ENCODE peak calls at places on chromosome 10, in six cellular contexts. Q is cardiac fibroblast, F is cardiac muscle cell, D is astrocyte of the spinal cord, T is transverse colon, E is AG10803. A is an unnamed sample.

GRCh38 chr10:29908977-29909376 is 150.4 kb downstream of the JCAD start:
- DNase-seq in Q (no peak), F (no peak), D (no peak), T (no peak), E (no peak), A (no peak)

GRCh38 chr10:99528867-99529285 is 3.9 kb upstream of the NKX2-3 start:
- DNase-seq in Q (no peak), F (no peak), D (no peak), T (no peak), E (no peak), A (no peak)

GRCh38 chr10:80122746-80123145 is 9.8 kb upstream of the PLAC9 start:
- DNase-seq in Q (peak), F (no peak), D (no peak), T (no peak), E (peak), A (no peak)

GRCh38 chr10:10320981-10321380 is 696.7 kb upstream of the CELF2 start:
- DNase-seq in Q (peak), F (no peak), D (peak), T (no peak), E (peak), A (no peak)

GRCh38 chr10:23927926-23928325 is 281.0 kb upstream of the KIAA1217 start:
- DNase-seq in Q (no peak), F (no peak), D (no peak), T (no peak), E (no peak), A (no peak)

GRCh38 chr10:69332278-69333010 is 54.1 kb downstream of the HK1 start:
- DNase-seq in Q (peak), F (no peak), D (no peak), T (peak), E (peak), A (no peak)

GRCh38 chr10:30059209-30060107 is at the start of gene JCAD:
- DNase-seq in Q (peak), F (peak), D (no peak), T (peak), E (peak), A (no peak)

GRCh38 chr10:31426425-31426824 is 107.4 kb downstream of the ZEB1 start:
- DNase-seq in Q (peak), F (no peak), D (peak), T (no peak), E (peak), A (peak)

GRCh38 chr10:98487692-98488091 is 41.0 kb upstream of the HPS1 start:
- DNase-seq in Q (no peak), F (no peak), D (no peak), T (no peak), E (no peak), A (no peak)

GRCh38 chr10:96370575-96371157 is 11.9 kb upstream of the OPALIN start:
- DNase-seq in Q (peak), F (peak), D (peak), T (peak), E (peak), A (no peak)

GRCh38 chr10:91009121-91009520 is 88.2 kb upstream of the ANKRD1 start:
- DNase-seq in Q (no peak), F (no peak), D (no peak), T (no peak), E (no peak), A (no peak)

GRCh38 chr10:98314577-98315284 is 46.7 kb upstream of the LOXL4 start:
- DNase-seq in Q (no peak), F (no peak), D (no peak), T (no peak), E (peak), A (no peak)

GRCh38 chr10:95304976-95305375 is 14.2 kb upstream of the PDLIM1 start:
- DNase-seq in Q (no peak), F (no peak), D (no peak), T (no peak), E (no peak), A (no peak)

GRCh38 chr10:109741712-109742111 is 181.6 kb downstream of the XPNPEP1 start:
- DNase-seq in Q (no peak), F (no peak), D (no peak), T (no peak), E (no peak), A (no peak)

GRCh38 chr10:89684604-89685003 is 16.8 kb upstream of the KIF20B start:
- DNase-seq in Q (peak), F (no peak), D (no peak), T (no peak), E (peak), A (no peak)

GRCh38 chr10:17851611-17852010 is 42.5 kb downstream of the MRC1 start:
- DNase-seq in Q (no peak), F (no peak), D (no peak), T (peak), E (no peak), A (no peak)

GRCh38 chr10:118595598-118596425 is at the start of gene PRLHR:
- DNase-seq in Q (peak), F (peak), D (no peak), T (no peak), E (no peak), A (no peak)

GRCh38 chr10:118595064-118595420 is 406 bp downstream of the PRLHR start:
- DNase-seq in Q (no peak), F (no peak), D (no peak), T (no peak), E (no peak), A (no peak)

GRCh38 chr10:118596426-118597124 is 1.1 kb upstream of the PRLHR start:
- DNase-seq in Q (no peak), F (no peak), D (no peak), T (no peak), E (no peak), A (no peak)

GRCh38 chr10:118592675-118593330 is 2.6 kb downstream of the PRLHR start:
- DNase-seq in Q (no peak), F (no peak), D (no peak), T (no peak), E (no peak), A (no peak)

GRCh38 chr10:118594392-118595063 is 920 bp downstream of the PRLHR start:
- DNase-seq in Q (peak), F (peak), D (peak), T (no peak), E (peak), A (no peak)
- TF ChIP-seq CTCF in Q (peak), F (peak), D (peak), T (no peak), E (peak), A (peak)

DNA sequence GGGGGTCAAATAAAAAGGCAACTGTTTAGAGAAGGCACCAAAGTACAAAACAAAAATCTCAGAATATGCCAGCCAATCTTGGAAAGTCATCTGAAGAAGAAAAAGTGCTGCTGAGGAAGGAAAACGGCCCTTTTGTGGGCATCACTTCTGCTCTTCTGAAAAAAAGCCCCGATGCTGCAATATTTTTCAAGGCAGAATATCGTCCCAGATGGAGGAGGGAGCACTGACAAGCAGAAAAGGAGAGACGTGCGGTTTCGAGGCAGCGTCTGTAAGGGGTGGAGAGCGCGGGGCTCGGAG is 959 bp upstream of the ATRNL1 start:
- DNase-seq in Q (no peak), F (no peak), D (no peak), T (no peak), E (no peak), A (no peak)
- H3K4me3 ChIP-seq in Q (peak), F (peak), D (peak), T (peak), E (peak), A (peak)

DNA sequence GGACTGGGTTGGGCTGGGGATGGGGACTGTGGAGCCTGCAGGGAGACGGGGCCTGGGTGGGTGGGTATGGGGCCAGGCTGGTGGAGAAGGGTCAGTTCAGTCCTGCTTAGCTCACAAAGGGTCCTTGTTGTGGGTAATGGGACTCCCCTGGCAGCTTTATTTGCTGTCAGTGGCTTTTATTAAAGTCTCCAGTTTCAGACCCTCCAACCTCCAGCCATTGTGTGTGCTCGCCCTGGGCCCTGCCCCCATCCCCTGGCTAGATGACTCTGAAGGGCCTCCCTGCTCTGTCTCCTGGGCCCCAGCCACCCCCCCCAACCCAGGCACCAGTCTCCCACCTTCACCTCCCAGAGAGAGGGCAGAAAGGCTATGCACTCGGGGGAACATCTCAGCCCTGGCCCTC is 44.4 kb upstream of the SLF2 start:
- DNase-seq in Q (no peak), F (no peak), D (no peak), T (no peak), E (no peak), A (no peak)
- TF ChIP-seq CTCF in Q (no peak), F (no peak), D (no peak), T (no peak), E (no peak), A (no peak)

GRCh38 chr10:8403711-8404371 is 349.4 kb downstream of the GATA3 start:
- DNase-seq in Q (no peak), F (peak), D (no peak), T (no peak), E (no peak), A (no peak)
- H3K4me3 ChIP-seq in Q (no peak), F (no peak), D (no peak), T (no peak), E (no peak), A (no peak)